ENCODE peak calls at places on chromosomes 16 and 17, in four cellular contexts. L, O, F and U are unnamed samples.

GRCh38 chr16:30186782-30187555 is 3.6 kb downstream of the CORO1A start:
- DNase-seq in F (peak), O (peak), L (peak), U (peak)

GRCh38 chr17:28735242-28735722 is 6.7 kb downstream of the NEK8 start:
- DNase-seq in L (peak), O (no peak), F (no peak), U (no peak)

GRCh38 chr16:3096362-3096761 is 2.7 kb downstream of the ZSCAN10 start:
- DNase-seq in F (no peak), O (no peak), L (no peak), U (no peak)

GRCh38 chr17:58517928-58518609 is 3.6 kb upstream of the MTMR4 start:
- DNase-seq in O (peak), L (peak), F (peak), U (peak)

GRCh38 chr17:14498812-14499211 is 197.9 kb downstream of the HS3ST3B1 start:
- DNase-seq in F (no peak), O (no peak), L (no peak), U (no peak)

GRCh38 chr16:526181-527014 is 1.1 kb upstream of the CAPN15 start:
- DNase-seq in F (no peak), O (no peak), L (peak), U (no peak)

GRCh38 chr16:29852654-29853053 is 10.4 kb downstream of the CDIPT start:
- DNase-seq in F (no peak), O (no peak), L (no peak), U (no peak)

GRCh38 chr17:70274255-70274654 is 104.9 kb downstream of the KCNJ2 start:
- DNase-seq in F (no peak), L (no peak), O (no peak), U (no peak)

DNA sequence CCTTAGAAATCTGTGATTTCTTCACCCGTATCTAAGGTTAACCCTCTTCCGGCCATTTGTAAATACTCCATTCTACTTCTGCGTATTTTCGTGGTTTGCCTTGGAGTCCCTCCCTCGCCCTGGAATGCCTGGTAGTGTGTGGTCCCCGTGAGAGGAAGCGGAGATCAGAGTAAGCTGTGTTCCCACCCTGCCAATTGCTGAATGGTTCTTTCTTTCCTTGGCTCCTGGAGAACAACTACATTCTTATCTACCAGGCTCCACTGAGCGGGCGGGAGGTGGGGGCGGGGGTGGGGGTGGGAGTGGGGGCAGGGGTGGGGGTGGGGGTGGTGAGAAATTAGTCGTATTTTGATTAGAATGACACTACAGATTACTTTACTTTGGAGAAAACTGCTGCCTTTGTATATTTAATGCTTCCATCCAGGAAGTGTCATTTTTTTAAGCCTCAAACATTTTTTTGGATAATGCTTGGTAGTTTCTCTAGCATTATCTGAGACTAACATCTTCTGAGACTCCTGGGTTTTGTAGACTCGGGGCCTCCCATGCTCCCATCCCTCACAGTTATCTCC is 20.9 kb upstream of the FASN start:
- DNase-seq in O (peak), F (no peak), L (peak), U (no peak)
- TF ChIP-seq NRF1 in O (no peak), F (no peak), L (no peak), U (no peak)

GRCh38 chr16:88534731-88535141 is 35.5 kb upstream of the ZC3H18 start:
- DNase-seq in L (no peak), F (no peak), O (no peak), U (no peak)

GRCh38 chr16:88535181-88535856 is 34.9 kb upstream of the ZC3H18 start:
- DNase-seq in O (no peak), F (no peak), L (no peak), U (no peak)

GRCh38 chr16:88533381-88533831 is 36.8 kb upstream of the ZC3H18 start:
- DNase-seq in O (no peak), L (no peak), F (no peak), U (no peak)

GRCh38 chr16:88532434-88533241 is 37.6 kb upstream of the ZC3H18 start:
- DNase-seq in F (no peak), O (no peak), L (no peak), U (no peak)

GRCh38 chr16:88533945-88534641 is 36.1 kb upstream of the ZC3H18 start:
- DNase-seq in L (no peak), F (no peak), O (peak), U (peak)
- TF ChIP-seq NRF1 in L (no peak), F (no peak), O (no peak), U (no peak)

DNA sequence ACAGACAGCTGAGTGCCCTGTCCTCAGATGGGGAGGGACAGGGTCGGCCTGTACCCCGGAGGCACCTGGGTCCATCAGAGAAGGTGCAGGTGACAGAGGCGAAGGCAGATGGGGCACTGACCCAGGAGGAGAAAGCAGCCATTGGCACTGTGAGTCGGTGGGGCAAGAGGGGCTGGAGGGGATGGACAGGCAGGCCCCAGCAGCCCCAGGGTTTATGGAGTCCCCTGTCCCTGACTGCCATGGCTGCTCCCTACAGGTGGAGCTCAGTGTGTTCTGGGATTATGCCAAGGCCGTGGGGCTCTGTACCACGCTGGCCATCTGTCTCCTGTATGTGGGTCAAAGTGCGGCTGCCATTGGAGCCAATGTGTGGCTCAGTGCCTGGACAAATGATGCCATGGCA is 32.1 kb downstream of the ANKRD40 start:
- DNase-seq in O (no peak), L (no peak), F (no peak), U (no peak)
- TF ChIP-seq NRF1 in O (no peak), L (no peak), F (no peak), U (no peak)

DNA sequence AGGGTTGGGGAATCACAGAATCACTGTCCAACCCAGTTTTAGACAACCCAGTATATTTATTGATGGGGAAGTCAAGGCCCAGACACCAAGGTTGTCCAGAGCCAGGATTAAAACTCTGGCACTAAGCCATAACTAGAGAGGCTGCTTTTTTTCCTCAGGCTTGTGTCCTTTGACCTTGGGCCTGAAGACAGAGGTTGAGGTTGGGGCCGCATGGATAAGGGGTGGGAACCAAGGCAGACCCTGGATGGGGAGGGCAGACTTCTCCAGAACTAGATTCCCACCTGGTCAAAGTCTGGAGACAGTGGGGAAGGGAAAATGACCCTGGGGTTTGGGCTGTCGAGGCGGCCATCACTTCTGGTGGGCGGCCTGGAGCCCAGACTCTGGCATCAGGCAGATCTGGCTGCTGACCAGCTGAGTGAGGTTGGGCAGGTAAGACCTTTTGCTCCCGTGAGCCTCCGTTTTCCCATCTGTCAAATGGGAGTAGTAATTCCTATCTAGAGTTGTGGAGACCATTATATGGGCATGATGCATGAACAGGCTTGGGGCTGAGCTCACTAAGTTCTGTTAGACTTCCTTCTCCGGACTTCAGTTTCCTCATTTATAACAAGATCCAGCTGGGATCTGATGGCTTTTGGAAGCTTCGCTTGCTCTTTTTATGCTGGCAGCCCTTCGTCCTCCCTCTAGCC is 17.9 kb downstream of the IGFBP4 start:
- DNase-seq in F (no peak), L (no peak), O (no peak), U (no peak)
- TF ChIP-seq NRF1 in F (no peak), L (no peak), O (no peak), U (no peak)